ENCODE peak calls at places on chromosomes 4 and X, in four cellular contexts. One of them, this sample, is unnamed.
A peak's percentile ranks its signal among the peaks of the same experiment; 100 is the strongest.

GRCh38 chr4:181687116-181687515 is 556.1 kb upstream of the TENM3 start:
- DNase-seq in heart right ventricle: no peak
- DNase-seq in endodermal cell: no peak
- DNase-seq in pancreas: no peak
- DNase-seq in this sample: no peak

GRCh38 chr4:104344342-104344980 is 150.2 kb downstream of the CXXC4 start:
- DNase-seq in heart right ventricle: no peak
- DNase-seq in endodermal cell: no peak
- DNase-seq in pancreas: peak; percentile 56
- DNase-seq in this sample: no peak

GRCh38 chr4:136690363-136690762 is 841.9 kb downstream of the PCDH18 start:
- DNase-seq in heart right ventricle: no peak
- DNase-seq in endodermal cell: no peak
- DNase-seq in pancreas: no peak
- DNase-seq in this sample: no peak

GRCh38 chr4:53012738-53013137 is 150.6 kb downstream of the RASL11B start:
- DNase-seq in heart right ventricle: no peak
- DNase-seq in endodermal cell: no peak
- DNase-seq in pancreas: no peak
- DNase-seq in this sample: no peak

GRCh38 chrX:13432376-13432775 is 112.5 kb upstream of the ATXN3L start:
- DNase-seq in heart right ventricle: no peak
- DNase-seq in endodermal cell: no peak
- DNase-seq in pancreas: no peak
- DNase-seq in this sample: no peak

GRCh38 chr4:90393215-90393614 is 266.0 kb downstream of the CCSER1 start:
- DNase-seq in heart right ventricle: no peak
- DNase-seq in endodermal cell: no peak
- DNase-seq in pancreas: no peak
- DNase-seq in this sample: no peak

GRCh38 chrX:110210417-110211139 is 107.3 kb downstream of the AMMECR1 start:
- DNase-seq in heart right ventricle: no peak
- DNase-seq in endodermal cell: no peak
- DNase-seq in pancreas: no peak
- DNase-seq in this sample: no peak

GRCh38 chrX:39725114-39725513 is 372.6 kb downstream of the BCOR start:
- DNase-seq in heart right ventricle: no peak
- DNase-seq in endodermal cell: no peak
- DNase-seq in pancreas: no peak
- DNase-seq in this sample: no peak

GRCh38 chr4:576245-576821 is at the start of gene TMEM271:
- DNase-seq in heart right ventricle: no peak
- DNase-seq in endodermal cell: peak; percentile 71
- DNase-seq in pancreas: no peak
- DNase-seq in this sample: no peak

GRCh38 chrX:150086371-150086770 is 148.1 kb upstream of the EOLA2 start:
- DNase-seq in heart right ventricle: no peak
- DNase-seq in endodermal cell: no peak
- DNase-seq in pancreas: no peak
- DNase-seq in this sample: no peak

GRCh38 chrX:103155201-103155600 is 59.7 kb upstream of the BEX4 start:
- DNase-seq in heart right ventricle: no peak
- DNase-seq in endodermal cell: no peak
- DNase-seq in pancreas: no peak
- DNase-seq in this sample: no peak

GRCh38 chr4:119750771-119751170 is 122.2 kb upstream of the PDE5A start:
- DNase-seq in heart right ventricle: no peak
- DNase-seq in endodermal cell: no peak
- DNase-seq in pancreas: no peak
- DNase-seq in this sample: no peak

GRCh38 chrX:41108007-41108683 is 22.9 kb downstream of the USP9X start:
- DNase-seq in heart right ventricle: no peak
- DNase-seq in endodermal cell: no peak
- DNase-seq in pancreas: no peak
- DNase-seq in this sample: no peak

GRCh38 chr4:4671774-4672349 is 130.0 kb upstream of the STX18 start:
- DNase-seq in heart right ventricle: no peak
- DNase-seq in endodermal cell: no peak
- DNase-seq in pancreas: no peak
- DNase-seq in this sample: no peak

GRCh38 chrX:14354541-14354940 is 174.8 kb upstream of the GLRA2 start:
- DNase-seq in heart right ventricle: no peak
- DNase-seq in endodermal cell: no peak
- DNase-seq in pancreas: no peak
- DNase-seq in this sample: no peak

GRCh38 chr4:38857354-38858096 is 908 bp upstream of the TLR6 start:
- DNase-seq in heart right ventricle: no peak
- DNase-seq in endodermal cell: peak; percentile 59
- DNase-seq in pancreas: no peak
- DNase-seq in this sample: peak; percentile 29

GRCh38 chrX:65034641-65035450 is 58.6 kb upstream of the ZC4H2 start:
- DNase-seq in heart right ventricle: peak; percentile 75
- DNase-seq in endodermal cell: peak; percentile 93
- DNase-seq in pancreas: peak; percentile 83
- DNase-seq in this sample: peak; percentile 78
- H3K4me3 ChIP-seq in heart right ventricle: peak within 1 kb of the TSS; percentile 56
- H3K4me3 ChIP-seq in endodermal cell: peak within 1 kb of the TSS; percentile 85
- H3K4me3 ChIP-seq in pancreas: peak within 1 kb of the TSS; percentile 47
- H3K4me3 ChIP-seq in this sample: peak within 1 kb of the TSS; percentile 59

DNA sequence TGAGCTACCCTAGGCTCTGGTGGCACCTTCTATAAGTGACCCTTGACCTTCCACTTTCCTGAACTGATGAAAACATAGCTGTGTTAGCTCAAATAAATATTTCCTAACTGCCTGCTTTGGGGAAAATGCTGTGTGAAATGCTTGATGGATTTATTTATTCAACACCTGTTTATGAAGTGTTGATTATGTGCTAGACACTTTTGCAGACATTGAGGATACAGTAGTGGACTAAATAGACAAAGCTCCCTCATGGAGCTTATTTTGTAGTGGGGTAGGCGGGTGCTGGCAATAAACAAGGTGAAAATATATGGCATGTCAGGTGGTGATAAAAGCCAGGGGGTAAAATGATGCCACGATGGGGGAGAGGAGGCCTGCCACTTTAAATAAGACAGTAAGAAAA is 50.2 kb upstream of the TLR3 start:
- DNase-seq in heart right ventricle: no peak
- DNase-seq in endodermal cell: no peak
- DNase-seq in pancreas: no peak
- DNase-seq in this sample: no peak
- H3K4me1 ChIP-seq in heart right ventricle: peaks cover 13% of the 10 kb centered on the region
- H3K4me1 ChIP-seq in endodermal cell: no peaks in the 10 kb centered on the region
- H3K4me1 ChIP-seq in pancreas: no peaks in the 10 kb centered on the region
- H3K4me1 ChIP-seq in this sample: no peaks in the 10 kb centered on the region

GRCh38 chr4:87123241-87123640 is 97.2 kb downstream of the KLHL8 start:
- DNase-seq in heart right ventricle: no peak
- DNase-seq in endodermal cell: no peak
- DNase-seq in pancreas: no peak
- DNase-seq in this sample: no peak
- H3K36me3 ChIP-seq in heart right ventricle: peaks cover 71% of the 10 kb centered on the region
- H3K36me3 ChIP-seq in endodermal cell: peaks cover 94% of the 10 kb centered on the region
- H3K36me3 ChIP-seq in pancreas: peaks cover 11% of the 10 kb centered on the region
- H3K36me3 ChIP-seq in this sample: peaks cover 10% of the 10 kb centered on the region

GRCh38 chr4:82401600-82401999 is 27.8 kb upstream of the HNRNPD start:
- DNase-seq in heart right ventricle: no peak
- DNase-seq in endodermal cell: no peak
- DNase-seq in pancreas: no peak
- DNase-seq in this sample: no peak

GRCh38 chr4:82403725-82404124 is 26.5 kb downstream of the HNRNPDL start:
- DNase-seq in heart right ventricle: no peak
- DNase-seq in endodermal cell: no peak
- DNase-seq in pancreas: no peak
- DNase-seq in this sample: no peak

GRCh38 chr4:82398263-82398662 is 24.5 kb upstream of the HNRNPD start:
- DNase-seq in heart right ventricle: no peak
- DNase-seq in endodermal cell: no peak
- DNase-seq in pancreas: no peak
- DNase-seq in this sample: no peak

GRCh38 chr4:82402196-82402775 is 28.0 kb downstream of the HNRNPDL start:
- DNase-seq in heart right ventricle: no peak
- DNase-seq in endodermal cell: no peak
- DNase-seq in pancreas: no peak
- DNase-seq in this sample: no peak
- H3K4me3 ChIP-seq in heart right ventricle: no peak overlapping the region
- H3K4me3 ChIP-seq in endodermal cell: no peak overlapping the region
- H3K4me3 ChIP-seq in pancreas: no peak overlapping the region
- H3K4me3 ChIP-seq in this sample: no peak overlapping the region

GRCh38 chr4:152083348-152083747 is 322.5 kb upstream of the GATB start:
- DNase-seq in heart right ventricle: no peak
- DNase-seq in endodermal cell: no peak
- DNase-seq in pancreas: no peak
- DNase-seq in this sample: no peak
- H3K4me1 ChIP-seq in heart right ventricle: no peaks in the 10 kb centered on the region
- H3K4me1 ChIP-seq in endodermal cell: no peaks in the 10 kb centered on the region
- H3K4me1 ChIP-seq in pancreas: no peaks in the 10 kb centered on the region
- H3K4me1 ChIP-seq in this sample: no peaks in the 10 kb centered on the region

DNA sequence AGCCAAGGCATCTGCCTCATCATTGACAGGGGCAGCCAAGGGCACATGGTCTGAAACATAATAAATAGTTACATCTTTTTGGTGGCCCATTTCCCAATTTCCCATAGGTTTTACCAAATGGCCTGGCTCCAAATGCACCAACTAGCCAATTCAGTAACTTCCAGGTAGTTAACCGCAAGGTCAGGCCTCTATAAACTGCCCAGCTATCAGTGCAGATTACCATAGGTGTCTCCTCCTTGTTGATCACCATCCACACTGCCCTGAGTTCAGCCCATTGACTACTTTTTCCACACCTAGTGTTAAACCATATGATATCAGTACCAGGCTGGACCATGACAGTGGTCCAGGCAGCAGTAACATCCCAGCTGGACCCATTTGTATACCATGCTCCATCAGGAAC is 1145.1 kb upstream of the POU3F4 start:
- DNase-seq in heart right ventricle: no peak
- DNase-seq in endodermal cell: no peak
- DNase-seq in pancreas: no peak
- DNase-seq in this sample: no peak
- H3K36me3 ChIP-seq in heart right ventricle: no peaks in the 10 kb centered on the region
- H3K36me3 ChIP-seq in endodermal cell: no peaks in the 10 kb centered on the region
- H3K36me3 ChIP-seq in pancreas: no peaks in the 10 kb centered on the region
- H3K36me3 ChIP-seq in this sample: no peaks in the 10 kb centered on the region

GRCh38 chr4:56410247-56410646 is 23.0 kb upstream of the AASDH start:
- DNase-seq in heart right ventricle: no peak
- DNase-seq in endodermal cell: peak; percentile 52
- DNase-seq in pancreas: no peak
- DNase-seq in this sample: no peak
- H3K4me3 ChIP-seq in heart right ventricle: peak overlapping the region; percentile 34
- H3K4me3 ChIP-seq in endodermal cell: no peak overlapping the region
- H3K4me3 ChIP-seq in pancreas: no peak overlapping the region
- H3K4me3 ChIP-seq in this sample: peak overlapping the region; percentile 35